ENCODE peak calls at places on chromosome 22, in six cellular contexts. One of them, this sample, is unnamed.

GRCh38 chr22:47835726-47836125 is 1073.3 kb downstream of the TBC1D22A start:
- DNase-seq in body of pancreas: no peak
- DNase-seq in prostate gland: no peak
- DNase-seq in SJSA1: peak; percentile 87
- DNase-seq in upper lobe of left lung: no peak
- DNase-seq in left ventricle myocardium inferior: no peak
- DNase-seq in this sample: no peak

GRCh38 chr22:22176929-22177616 is 67.5 kb upstream of the VPREB1 start:
- DNase-seq in upper lobe of left lung: no peak
- DNase-seq in SJSA1: no peak
- DNase-seq in left ventricle myocardium inferior: no peak
- DNase-seq in prostate gland: no peak
- DNase-seq in body of pancreas: no peak
- DNase-seq in this sample: no peak

GRCh38 chr22:26548303-26548702 is 36.0 kb upstream of the TFIP11 start:
- DNase-seq in prostate gland: no peak
- DNase-seq in upper lobe of left lung: no peak
- DNase-seq in SJSA1: no peak
- DNase-seq in body of pancreas: no peak
- DNase-seq in left ventricle myocardium inferior: no peak
- DNase-seq in this sample: no peak

GRCh38 chr22:27581241-27581640 is 220.3 kb downstream of the MN1 start:
- DNase-seq in left ventricle myocardium inferior: no peak
- DNase-seq in prostate gland: no peak
- DNase-seq in upper lobe of left lung: no peak
- DNase-seq in SJSA1: no peak
- DNase-seq in body of pancreas: no peak
- DNase-seq in this sample: no peak

GRCh38 chr22:23834406-23834805 is 4.4 kb downstream of the DERL3 start:
- DNase-seq in left ventricle myocardium inferior: no peak
- DNase-seq in upper lobe of left lung: no peak
- DNase-seq in prostate gland: no peak
- DNase-seq in SJSA1: no peak
- DNase-seq in body of pancreas: no peak
- DNase-seq in this sample: no peak

GRCh38 chr22:50672471-50673230 is at the start of gene SHANK3:
- DNase-seq in body of pancreas: no peak
- DNase-seq in upper lobe of left lung: peak; percentile 55
- DNase-seq in prostate gland: no peak
- DNase-seq in left ventricle myocardium inferior: peak; percentile 81
- DNase-seq in SJSA1: no peak
- DNase-seq in this sample: peak; percentile 53

GRCh38 chr22:32823024-32823730 is 21.7 kb downstream of the TIMP3 start:
- DNase-seq in body of pancreas: peak; percentile 43
- DNase-seq in prostate gland: no peak
- DNase-seq in upper lobe of left lung: no peak
- DNase-seq in left ventricle myocardium inferior: no peak
- DNase-seq in SJSA1: no peak
- DNase-seq in this sample: no peak

GRCh38 chr22:33879796-33880195 is 40.5 kb downstream of the LARGE1 start:
- DNase-seq in prostate gland: no peak
- DNase-seq in upper lobe of left lung: no peak
- DNase-seq in body of pancreas: no peak
- DNase-seq in SJSA1: no peak
- DNase-seq in left ventricle myocardium inferior: no peak
- DNase-seq in this sample: no peak

GRCh38 chr22:23781533-23781932 is 5.2 kb upstream of the SMARCB1 start:
- DNase-seq in prostate gland: no peak
- DNase-seq in left ventricle myocardium inferior: no peak
- DNase-seq in upper lobe of left lung: no peak
- DNase-seq in body of pancreas: no peak
- DNase-seq in SJSA1: no peak
- DNase-seq in this sample: no peak

GRCh38 chr22:35582218-35582860 is 34.8 kb downstream of the MB start:
- DNase-seq in SJSA1: no peak
- DNase-seq in prostate gland: no peak
- DNase-seq in upper lobe of left lung: no peak
- DNase-seq in left ventricle myocardium inferior: no peak
- DNase-seq in body of pancreas: no peak
- DNase-seq in this sample: no peak

GRCh38 chr22:46825145-46825544 is 62.7 kb downstream of the TBC1D22A start:
- DNase-seq in prostate gland: no peak
- DNase-seq in SJSA1: no peak
- DNase-seq in body of pancreas: no peak
- DNase-seq in left ventricle myocardium inferior: no peak
- DNase-seq in upper lobe of left lung: no peak
- DNase-seq in this sample: no peak

GRCh38 chr22:38016182-38017078 is 32.1 kb upstream of the SOX10 start:
- DNase-seq in SJSA1: peak; percentile 16
- DNase-seq in left ventricle myocardium inferior: peak; percentile 45
- DNase-seq in body of pancreas: peak; percentile 65
- DNase-seq in prostate gland: peak; percentile 86
- DNase-seq in upper lobe of left lung: peak; percentile 38
- DNase-seq in this sample: no peak

GRCh38 chr22:36773935-36774334 is 2.0 kb downstream of the IFT27 start:
- DNase-seq in SJSA1: no peak
- DNase-seq in body of pancreas: no peak
- DNase-seq in left ventricle myocardium inferior: no peak
- DNase-seq in upper lobe of left lung: no peak
- DNase-seq in prostate gland: no peak
- DNase-seq in this sample: no peak

GRCh38 chr22:31344369-31345330 is 1.5 kb downstream of the PATZ1 start:
- DNase-seq in body of pancreas: peak; percentile 55
- DNase-seq in SJSA1: no peak
- DNase-seq in prostate gland: peak; percentile 65
- DNase-seq in upper lobe of left lung: peak; percentile 52
- DNase-seq in left ventricle myocardium inferior: peak; percentile 35
- DNase-seq in this sample: peak; percentile 73

GRCh38 chr22:46737105-46737975 is 712 bp downstream of the CERK start:
- DNase-seq in prostate gland: no peak
- DNase-seq in left ventricle myocardium inferior: peak; percentile 47
- DNase-seq in upper lobe of left lung: peak; percentile 49
- DNase-seq in body of pancreas: peak; percentile 43
- DNase-seq in SJSA1: peak; percentile 59
- DNase-seq in this sample: peak; percentile 69

GRCh38 chr22:26589845-26590524 is at the start of gene TPST2:
- DNase-seq in upper lobe of left lung: peak; percentile 85
- DNase-seq in body of pancreas: peak; percentile 78
- DNase-seq in prostate gland: peak; percentile 76
- DNase-seq in SJSA1: peak; percentile 63
- DNase-seq in left ventricle myocardium inferior: peak; percentile 80
- DNase-seq in this sample: peak; percentile 90

GRCh38 chr22:27672721-27673387 is 128.7 kb downstream of the MN1 start:
- DNase-seq in left ventricle myocardium inferior: no peak
- DNase-seq in body of pancreas: no peak
- DNase-seq in SJSA1: no peak
- DNase-seq in prostate gland: no peak
- DNase-seq in upper lobe of left lung: no peak
- DNase-seq in this sample: no peak

GRCh38 chr22:23147632-23148387 is 2.5 kb downstream of the RAB36 start:
- DNase-seq in left ventricle myocardium inferior: no peak
- DNase-seq in SJSA1: no peak
- DNase-seq in prostate gland: peak; percentile 88
- DNase-seq in body of pancreas: peak; percentile 37
- DNase-seq in upper lobe of left lung: peak; percentile 51
- DNase-seq in this sample: no peak

GRCh38 chr22:25960375-25960774 is 208.9 kb upstream of the SEZ6L start:
- DNase-seq in body of pancreas: no peak
- DNase-seq in left ventricle myocardium inferior: no peak
- DNase-seq in upper lobe of left lung: no peak
- DNase-seq in prostate gland: no peak
- DNase-seq in SJSA1: no peak
- DNase-seq in this sample: no peak

GRCh38 chr22:25942989-25943411 is 201.0 kb downstream of the MYO18B start:
- DNase-seq in upper lobe of left lung: no peak
- DNase-seq in SJSA1: peak; percentile 73
- DNase-seq in prostate gland: no peak
- DNase-seq in left ventricle myocardium inferior: peak; percentile 72
- DNase-seq in body of pancreas: peak; percentile 12
- DNase-seq in this sample: no peak

GRCh38 chr22:47193606-47194316 is 431.3 kb downstream of the TBC1D22A start:
- DNase-seq in upper lobe of left lung: no peak
- DNase-seq in left ventricle myocardium inferior: no peak
- DNase-seq in SJSA1: no peak
- DNase-seq in body of pancreas: peak; percentile 10
- DNase-seq in prostate gland: no peak
- DNase-seq in this sample: peak; percentile 14

GRCh38 chr22:45332001-45332400 is 22.3 kb downstream of the FAM118A start:
- DNase-seq in upper lobe of left lung: no peak
- DNase-seq in left ventricle myocardium inferior: no peak
- DNase-seq in SJSA1: no peak
- DNase-seq in body of pancreas: no peak
- DNase-seq in prostate gland: no peak
- DNase-seq in this sample: no peak

GRCh38 chr22:45329536-45329936 is 19.8 kb downstream of the FAM118A start:
- DNase-seq in left ventricle myocardium inferior: peak; percentile 82
- DNase-seq in SJSA1: no peak
- DNase-seq in upper lobe of left lung: no peak
- DNase-seq in body of pancreas: no peak
- DNase-seq in prostate gland: no peak
- DNase-seq in this sample: peak; percentile 45

GRCh38 chr22:45331486-45331885 is 21.8 kb downstream of the FAM118A start:
- DNase-seq in prostate gland: no peak
- DNase-seq in upper lobe of left lung: no peak
- DNase-seq in SJSA1: no peak
- DNase-seq in body of pancreas: no peak
- DNase-seq in left ventricle myocardium inferior: no peak
- DNase-seq in this sample: no peak

GRCh38 chr22:45330548-45330947 is 20.8 kb downstream of the FAM118A start:
- DNase-seq in prostate gland: no peak
- DNase-seq in left ventricle myocardium inferior: no peak
- DNase-seq in upper lobe of left lung: no peak
- DNase-seq in body of pancreas: no peak
- DNase-seq in SJSA1: no peak
- DNase-seq in this sample: no peak

GRCh38 chr22:45328822-45329535 is 19.2 kb downstream of the FAM118A start:
- DNase-seq in upper lobe of left lung: no peak
- DNase-seq in SJSA1: no peak
- DNase-seq in left ventricle myocardium inferior: no peak
- DNase-seq in body of pancreas: no peak
- DNase-seq in prostate gland: no peak
- DNase-seq in this sample: peak; percentile 63
- H3K36me3 ChIP-seq in upper lobe of left lung: peaks cover 54% of the 10 kb centered on the region
- H3K36me3 ChIP-seq in SJSA1: peaks cover 75% of the 10 kb centered on the region
- H3K36me3 ChIP-seq in left ventricle myocardium inferior: peaks cover 48% of the 10 kb centered on the region
- H3K36me3 ChIP-seq in body of pancreas: peaks cover 4% of the 10 kb centered on the region
- H3K36me3 ChIP-seq in prostate gland: no peaks in the 10 kb centered on the region
- H3K36me3 ChIP-seq in this sample: no peaks in the 10 kb centered on the region

DNA sequence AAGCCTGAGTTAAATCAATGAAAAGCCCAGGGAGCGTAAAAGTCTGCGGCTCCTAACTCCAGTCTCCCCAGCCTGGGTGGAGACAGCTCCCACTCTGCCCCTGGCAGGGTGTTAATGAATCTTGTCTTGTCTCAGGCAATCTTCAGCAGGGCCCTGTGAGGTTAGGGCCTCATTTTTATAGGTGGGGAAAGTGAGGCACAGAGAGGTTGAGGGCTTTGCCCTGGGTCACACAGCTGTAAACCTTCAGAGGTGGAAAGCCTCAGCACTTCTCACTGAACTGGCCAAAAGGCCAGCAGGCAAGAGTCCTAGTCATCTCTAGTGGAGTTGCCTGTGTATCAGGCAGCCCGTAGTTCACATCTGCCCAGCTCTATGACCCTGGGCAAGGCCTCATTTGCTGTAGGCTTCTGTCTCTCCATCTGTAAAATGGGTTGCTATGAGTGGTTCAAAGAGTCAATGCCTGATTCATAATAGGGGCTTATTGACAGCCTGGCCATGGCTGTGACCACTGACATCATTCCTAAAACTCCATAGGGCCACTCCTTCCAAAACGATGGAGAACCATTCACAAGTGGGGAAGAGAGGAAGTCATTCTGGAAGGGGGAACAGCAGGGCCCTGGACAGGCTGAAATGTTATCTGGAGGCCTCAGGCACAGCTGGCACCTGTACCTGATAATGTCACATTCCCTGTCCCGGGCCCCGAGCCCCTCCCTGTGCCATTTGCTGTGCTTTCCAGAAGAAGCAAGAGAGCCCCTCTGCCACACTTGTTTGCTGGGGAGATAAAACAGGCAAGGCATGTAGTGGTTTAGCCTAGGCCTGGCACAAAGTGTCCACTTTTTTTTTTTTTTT is 6.0 kb downstream of the CBX7 start:
- DNase-seq in prostate gland: no peak
- DNase-seq in body of pancreas: no peak
- DNase-seq in left ventricle myocardium inferior: no peak
- DNase-seq in upper lobe of left lung: no peak
- DNase-seq in SJSA1: no peak
- DNase-seq in this sample: peak; percentile 46
- H3K4me1 ChIP-seq in prostate gland: peaks cover 23% of the 10 kb centered on the region
- H3K4me1 ChIP-seq in body of pancreas: peaks cover 71% of the 10 kb centered on the region
- H3K4me1 ChIP-seq in left ventricle myocardium inferior: peaks cover 95% of the 10 kb centered on the region
- H3K4me1 ChIP-seq in upper lobe of left lung: peaks cover 70% of the 10 kb centered on the region
- H3K4me1 ChIP-seq in SJSA1: peaks cover 40% of the 10 kb centered on the region
- H3K4me1 ChIP-seq in this sample: peaks cover 9% of the 10 kb centered on the region

GRCh38 chr22:29145321-29146072 is 60.2 kb upstream of the EMID1 start:
- DNase-seq in body of pancreas: no peak
- DNase-seq in SJSA1: no peak
- DNase-seq in upper lobe of left lung: no peak
- DNase-seq in left ventricle myocardium inferior: no peak
- DNase-seq in prostate gland: peak; percentile 30
- DNase-seq in this sample: peak; percentile 37

GRCh38 chr22:29146771-29147170 is 58.9 kb upstream of the EMID1 start:
- DNase-seq in prostate gland: no peak
- DNase-seq in SJSA1: no peak
- DNase-seq in upper lobe of left lung: no peak
- DNase-seq in body of pancreas: no peak
- DNase-seq in left ventricle myocardium inferior: no peak
- DNase-seq in this sample: peak; percentile 39

GRCh38 chr22:29146101-29146560 is 59.6 kb upstream of the EMID1 start:
- DNase-seq in left ventricle myocardium inferior: no peak
- DNase-seq in prostate gland: no peak
- DNase-seq in body of pancreas: no peak
- DNase-seq in SJSA1: no peak
- DNase-seq in upper lobe of left lung: no peak
- DNase-seq in this sample: peak; percentile 37

GRCh38 chr22:29143848-29144785 is 61.6 kb upstream of the EMID1 start:
- DNase-seq in left ventricle myocardium inferior: no peak
- DNase-seq in prostate gland: no peak
- DNase-seq in upper lobe of left lung: no peak
- DNase-seq in SJSA1: no peak
- DNase-seq in body of pancreas: no peak
- DNase-seq in this sample: peak; percentile 34

DNA sequence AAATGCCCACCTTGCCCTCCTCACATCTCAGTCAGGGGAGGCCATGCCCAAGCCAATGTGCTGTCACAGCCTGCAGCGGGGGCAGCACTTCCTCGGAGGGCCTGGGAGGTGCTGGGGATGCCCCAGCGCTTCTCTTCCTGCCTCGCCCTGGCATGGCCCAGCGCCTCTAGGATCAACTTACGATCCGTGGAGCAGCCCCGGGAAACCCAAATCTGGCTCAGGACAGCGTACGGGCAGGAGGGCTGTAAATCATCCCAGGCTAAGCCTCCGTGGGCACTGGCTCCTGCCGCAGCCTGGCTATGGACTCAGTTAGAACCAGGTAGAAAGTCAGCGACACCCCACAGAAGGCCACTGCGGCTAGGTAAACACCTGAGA is 60.9 kb upstream of the EMID1 start:
- DNase-seq in upper lobe of left lung: no peak
- DNase-seq in left ventricle myocardium inferior: no peak
- DNase-seq in SJSA1: no peak
- DNase-seq in body of pancreas: no peak
- DNase-seq in prostate gland: peak; percentile 46
- DNase-seq in this sample: peak; percentile 35
- H3K4me3 ChIP-seq in upper lobe of left lung: no peak overlapping the region
- H3K4me3 ChIP-seq in left ventricle myocardium inferior: no peak overlapping the region
- H3K4me3 ChIP-seq in SJSA1: no peak overlapping the region
- H3K4me3 ChIP-seq in body of pancreas: no peak overlapping the region
- H3K4me3 ChIP-seq in prostate gland: no peak overlapping the region
- H3K4me3 ChIP-seq in this sample: no peak overlapping the region

GRCh38 chr22:49638001-49638400 is 189.7 kb downstream of the BRD1 start:
- DNase-seq in prostate gland: no peak
- DNase-seq in upper lobe of left lung: no peak
- DNase-seq in SJSA1: no peak
- DNase-seq in left ventricle myocardium inferior: no peak
- DNase-seq in body of pancreas: no peak
- DNase-seq in this sample: no peak
- H3K36me3 ChIP-seq in prostate gland: no peaks in the 10 kb centered on the region
- H3K36me3 ChIP-seq in upper lobe of left lung: no peaks in the 10 kb centered on the region
- H3K36me3 ChIP-seq in SJSA1: no peaks in the 10 kb centered on the region
- H3K36me3 ChIP-seq in left ventricle myocardium inferior: no peaks in the 10 kb centered on the region
- H3K36me3 ChIP-seq in body of pancreas: no peaks in the 10 kb centered on the region
- H3K36me3 ChIP-seq in this sample: no peaks in the 10 kb centered on the region

This sample was measured in Peyer's patch.